ENCODE peak calls at places on chromosomes 1 and 21, in nine cellular contexts. H is left ventricle myocardium inferior, W is left cardiac atrium, X is G401, B is NCI-H1436, U is adrenal gland, T is esophagus muscularis mucosa, K is kidney tubule cell, E is HEK293T. Q is an unnamed sample.

GRCh38 chr1:41794031-41794430 is 124.7 kb downstream of the HIVEP3 start:
- DNase-seq in E (no peak), W (no peak), X (no peak), U (no peak), H (no peak), B (no peak), K (no peak), T (no peak), Q (no peak)

GRCh38 chr1:228374711-228375577 is 31.7 kb downstream of the TRIM11 start:
- DNase-seq in T (no peak), B (no peak), X (peak), U (peak), K (no peak), H (peak), W (peak), E (no peak), Q (peak)

GRCh38 chr1:179953974-179954493 is 576 bp upstream of the CEP350 start:
- DNase-seq in T (no peak), W (peak), K (peak), U (peak), B (peak), H (no peak), E (peak), X (no peak), Q (peak)

GRCh38 chr1:33516891-33517550 is 44.6 kb downstream of the ZSCAN20 start:
- DNase-seq in H (no peak), U (no peak), T (no peak), K (no peak), E (no peak), X (no peak), B (no peak), W (no peak), Q (no peak)

GRCh38 chr1:155513300-155513926 is 49.2 kb downstream of the ASH1L start:
- DNase-seq in W (no peak), T (no peak), E (no peak), U (peak), K (no peak), H (no peak), X (no peak), B (no peak), Q (no peak)

GRCh38 chr1:244796719-244797406 is 38.6 kb upstream of the COX20 start:
- DNase-seq in K (peak), H (no peak), T (no peak), W (peak), U (peak), E (peak), X (peak), B (peak), Q (peak)

GRCh38 chr1:188277771-188278170 is 1449.0 kb downstream of the PLA2G4A start:
- DNase-seq in W (no peak), E (no peak), X (no peak), H (no peak), K (no peak), U (no peak), B (no peak), T (no peak), Q (no peak)

GRCh38 chr1:202046748-202047708 is 36.6 kb downstream of the ELF3 start:
- DNase-seq in B (no peak), H (no peak), T (no peak), W (no peak), U (no peak), K (peak), X (no peak), E (no peak), Q (no peak)

GRCh38 chr21:35559128-35559831 is 501.0 kb downstream of the SETD4 start:
- DNase-seq in U (peak), H (no peak), E (no peak), W (no peak), K (peak), X (no peak), B (no peak), T (no peak), Q (no peak)

GRCh38 chr1:22626219-22626902 is 10.1 kb upstream of the C1QA start:
- DNase-seq in U (no peak), H (no peak), X (no peak), T (no peak), K (no peak), W (no peak), B (no peak), E (no peak), Q (no peak)

GRCh38 chr1:178724734-178725602 is at the start of gene RALGPS2:
- DNase-seq in X (peak), E (peak), B (peak), T (no peak), H (peak), W (peak), K (peak), U (peak), Q (peak)

GRCh38 chr21:45570826-45571601 is 28.8 kb upstream of the SLC19A1 start:
- DNase-seq in B (no peak), W (no peak), U (peak), K (no peak), T (no peak), H (no peak), E (no peak), X (peak), Q (peak)

GRCh38 chr1:198959032-198959431 is 320.2 kb downstream of the PTPRC start:
- DNase-seq in X (no peak), K (no peak), H (no peak), T (no peak), W (no peak), B (no peak), U (no peak), E (no peak), Q (no peak)

GRCh38 chr1:25030674-25031589 is 100.9 kb upstream of the RUNX3 start:
- DNase-seq in T (no peak), X (no peak), W (no peak), K (no peak), E (no peak), U (no peak), H (no peak), B (no peak), Q (no peak)

GRCh38 chr1:247487057-247487456 is 29.2 kb upstream of the OR2B11 start:
- DNase-seq in W (no peak), X (peak), E (peak), U (no peak), T (no peak), K (peak), B (peak), H (no peak), Q (peak)

GRCh38 chr1:183676515-183677189 is 23.5 kb upstream of the APOBEC4 start:
- DNase-seq in X (no peak), B (no peak), K (peak), H (no peak), W (no peak), U (peak), T (no peak), E (no peak), Q (no peak)

GRCh38 chr1:113669988-113670387 is 89.3 kb downstream of the PHTF1 start:
- DNase-seq in H (no peak), K (no peak), B (no peak), E (no peak), W (no peak), X (no peak), U (no peak), T (no peak), Q (no peak)

GRCh38 chr1:198443374-198444233 is 96.9 kb downstream of the ATP6V1G3 start:
- DNase-seq in U (no peak), E (no peak), T (no peak), K (peak), X (no peak), H (no peak), B (no peak), W (no peak), Q (no peak)

GRCh38 chr21:44509539-44509938 is 30.5 kb downstream of the KRTAP10-1 start:
- DNase-seq in T (no peak), H (peak), U (no peak), B (no peak), W (peak), K (peak), X (peak), E (no peak), Q (peak)

GRCh38 chr1:27598288-27598687 is 5.7 kb downstream of the AHDC1 start:
- DNase-seq in E (no peak), B (peak), K (no peak), H (peak), X (no peak), T (no peak), U (no peak), W (peak), Q (peak)

GRCh38 chr1:247337250-247337746 is 5.6 kb upstream of the ZNF496 start:
- DNase-seq in T (no peak), E (no peak), W (no peak), X (peak), U (no peak), K (no peak), B (no peak), H (no peak), Q (no peak)

GRCh38 chr1:226972931-226973330 is 32.8 kb downstream of the COQ8A start:
- DNase-seq in T (no peak), H (peak), W (no peak), X (no peak), K (no peak), E (no peak), B (no peak), U (peak), Q (peak)

GRCh38 chr1:235940282-235940681 is 73.6 kb upstream of the LYST start:
- DNase-seq in K (no peak), X (no peak), E (no peak), B (no peak), H (no peak), U (no peak), T (no peak), W (no peak), Q (no peak)

GRCh38 chr21:40845621-40846020 is 1.3 kb downstream of the DSCAM start:
- DNase-seq in X (no peak), T (peak), U (no peak), W (no peak), H (no peak), B (peak), K (peak), E (no peak), Q (no peak)

GRCh38 chr21:42988234-42988965 is 14.0 kb downstream of the PKNOX1 start:
- DNase-seq in H (no peak), E (no peak), T (no peak), U (no peak), X (no peak), B (no peak), W (no peak), K (no peak), Q (no peak)

GRCh38 chr1:15224903-15225485 is 22.0 kb upstream of the FHAD1 start:
- DNase-seq in H (no peak), B (no peak), X (no peak), E (no peak), U (no peak), W (no peak), K (no peak), T (no peak), Q (no peak)

GRCh38 chr1:204417231-204417997 is 5.8 kb upstream of the PPP1R15B start:
- DNase-seq in T (no peak), E (peak), W (peak), U (peak), X (no peak), H (peak), B (no peak), K (peak), Q (no peak)

GRCh38 chr1:156852414-156852874 is 6.5 kb downstream of the INSRR start:
- DNase-seq in H (peak), E (no peak), W (peak), K (no peak), U (peak), T (no peak), B (no peak), X (peak), Q (peak)

GRCh38 chr1:59422921-59423575 is 126.2 kb downstream of the FGGY start:
- DNase-seq in T (peak), X (peak), U (peak), W (peak), H (peak), K (no peak), B (no peak), E (no peak), Q (peak)

GRCh38 chr1:81126989-81127571 is 673.7 kb upstream of the ADGRL2 start:
- DNase-seq in E (peak), T (no peak), U (no peak), B (peak), W (no peak), H (no peak), K (peak), X (no peak), Q (no peak)

GRCh38 chr1:101260531-101260930 is 23.7 kb downstream of the S1PR1 start:
- DNase-seq in X (no peak), E (no peak), T (no peak), W (no peak), K (peak), U (no peak), H (no peak), B (no peak), Q (no peak)

GRCh38 chr1:65232402-65233122 is 76.8 kb upstream of the DNAJC6 start:
- DNase-seq in E (no peak), W (no peak), H (no peak), K (no peak), X (no peak), T (peak), B (no peak), U (no peak), Q (no peak)

GRCh38 chr1:154955039-154955717 is 721 bp downstream of the PBXIP1 start:
- DNase-seq in W (peak), B (peak), K (peak), E (no peak), H (no peak), U (peak), X (peak), T (no peak), Q (peak)

Q was measured in cerebellum.